ENCODE peak calls at places on chromosomes 1 and 21, in seven cellular contexts. M, L, Y, I, B, Z and U are unnamed samples.

GRCh38 chr1:150083907-150084306 is 16.3 kb downstream of the VPS45 start:
- DNase-seq in M (peak; percentile 36), L (no peak), Y (no peak), I (no peak), B (no peak), Z (no peak), U (no peak)

GRCh38 chr1:77905603-77906002 is 17.2 kb downstream of the NEXN start:
- DNase-seq in M (no peak), L (no peak), Y (no peak), I (no peak), B (no peak), Z (no peak), U (no peak)

GRCh38 chr1:170660874-170661645 is 2.9 kb upstream of the PRRX1 start:
- DNase-seq in M (peak; percentile 42), L (peak; percentile 60), Y (no peak), I (no peak), B (no peak), Z (peak; percentile 81), U (peak; percentile 21)

GRCh38 chr1:89567797-89568196 is 43.2 kb downstream of the LRRC8B start:
- DNase-seq in M (no peak), L (no peak), Y (no peak), I (no peak), B (no peak), Z (no peak), U (no peak)

GRCh38 chr21:35855463-35855862 is 204.9 kb downstream of the SETD4 start:
- DNase-seq in M (no peak), L (no peak), Y (no peak), I (no peak), B (no peak), Z (no peak), U (peak; percentile 74)

GRCh38 chr1:183025782-183026774 is 2.9 kb downstream of the LAMC1 start:
- DNase-seq in M (peak; percentile 50), L (no peak), Y (no peak), I (no peak), B (no peak), Z (peak; percentile 66), U (no peak)

GRCh38 chr1:9181990-9182783 is 52.4 kb upstream of the H6PD start:
- DNase-seq in M (no peak), L (no peak), Y (no peak), I (no peak), B (no peak), Z (peak; percentile 75), U (peak; percentile 64)

GRCh38 chr1:223706077-223706988 is 6.0 kb upstream of the CAPN2 start:
- DNase-seq in M (peak; percentile 89), L (no peak), Y (no peak), I (no peak), B (peak; percentile 92), Z (peak; percentile 95), U (peak; percentile 22)

GRCh38 chr1:39799770-39800470 is 11.3 kb upstream of the BMP8B start:
- DNase-seq in M (peak; percentile 84), L (peak; percentile 82), Y (peak; percentile 65), I (peak; percentile 84), B (peak; percentile 33), Z (peak; percentile 50), U (peak; percentile 35)

GRCh38 chr1:59505596-59506028 is 208.7 kb downstream of the FGGY start:
- DNase-seq in M (peak; percentile 74), L (no peak), Y (no peak), I (no peak), B (no peak), Z (no peak), U (no peak)

GRCh38 chr21:40640427-40640826 is 206.5 kb downstream of the DSCAM start:
- DNase-seq in M (no peak), L (no peak), Y (no peak), I (no peak), B (no peak), Z (no peak), U (no peak)

GRCh38 chr1:8095584-8095983 is 69.5 kb upstream of the ERRFI1 start:
- DNase-seq in M (no peak), L (no peak), Y (no peak), I (no peak), B (no peak), Z (no peak), U (peak; percentile 37)

GRCh38 chr1:53625049-53625448 is 113.9 kb downstream of the GLIS1 start:
- DNase-seq in M (peak; percentile 44), L (peak; percentile 65), Y (no peak), I (peak; percentile 23), B (no peak), Z (peak; percentile 58), U (no peak)

GRCh38 chr1:107897428-107898339 is 67.3 kb downstream of the VAV3 start:
- DNase-seq in M (no peak), L (no peak), Y (no peak), I (no peak), B (no peak), Z (no peak), U (peak; percentile 20)

GRCh38 chr21:15400905-15401304 is 328.9 kb upstream of the USP25 start:
- DNase-seq in M (peak; percentile 21), L (no peak), Y (no peak), I (no peak), B (no peak), Z (no peak), U (peak; percentile 2)

GRCh38 chr1:234998174-234998741 is 130.4 kb downstream of the TOMM20 start:
- DNase-seq in M (peak; percentile 65), L (peak; percentile 83), Y (peak; percentile 40), I (peak; percentile 78), B (no peak), Z (no peak), U (peak; percentile 80)

GRCh38 chr1:55833452-55834160 is 618.4 kb upstream of the USP24 start:
- DNase-seq in M (peak; percentile 89), L (no peak), Y (no peak), I (no peak), B (peak; percentile 81), Z (peak; percentile 81), U (no peak)

DNA sequence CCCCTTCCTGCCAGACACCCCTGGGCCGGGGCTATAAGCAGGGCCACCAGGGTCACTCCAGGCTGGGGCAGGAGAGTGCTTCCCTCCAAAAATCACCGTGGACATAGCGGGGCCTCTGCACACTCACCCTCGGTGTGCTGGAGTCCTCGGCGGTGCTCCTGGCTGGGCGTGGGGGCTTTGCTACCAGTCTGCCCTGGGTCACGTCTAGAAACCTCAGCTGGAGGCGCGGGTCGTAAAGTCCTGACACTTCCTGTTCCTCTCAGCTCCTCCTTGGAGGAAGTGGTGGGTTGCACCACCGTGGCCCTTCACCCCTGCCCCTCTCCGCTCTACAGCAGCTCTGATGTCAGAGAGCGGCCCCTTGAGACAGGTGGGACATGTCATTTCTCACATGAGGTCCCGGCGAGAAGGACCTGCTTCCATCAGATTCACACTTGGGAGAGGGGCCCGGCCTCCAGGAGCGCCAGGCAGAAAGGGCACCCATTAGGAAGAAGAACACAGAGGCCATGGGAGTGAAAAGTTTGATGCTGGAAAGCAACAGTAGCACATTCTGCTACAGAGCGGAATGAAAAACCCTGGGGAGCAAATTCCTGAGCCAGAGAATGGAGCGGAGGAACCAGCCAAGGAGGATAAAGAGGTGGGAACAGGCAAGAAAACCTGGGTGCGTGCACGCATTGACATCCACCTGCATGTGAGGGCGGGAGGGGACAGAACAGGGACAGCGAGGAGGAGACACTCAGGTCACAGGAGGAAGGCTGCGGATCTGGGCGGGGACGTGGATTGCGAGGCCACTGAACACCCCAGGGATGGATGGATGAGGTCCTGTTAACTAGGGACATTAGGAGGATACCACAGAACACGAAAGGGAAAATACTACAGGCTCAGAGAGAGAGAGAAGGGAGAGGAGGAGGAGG is at the start of gene ITGB2:
- DNase-seq in M (no peak), L (peak; percentile 74), Y (no peak), I (peak; percentile 88), B (no peak), Z (no peak), U (no peak)
- H3K4me3 ChIP-seq in M (no peak within 1 kb of the TSS), L (peak within 1 kb of the TSS; percentile 46), Y (no peak within 1 kb of the TSS), I (peak within 1 kb of the TSS; percentile 1), B (no peak within 1 kb of the TSS), Z (no peak within 1 kb of the TSS), U (no peak within 1 kb of the TSS)

GRCh38 chr1:200041337-200042118 is 14.0 kb downstream of the NR5A2 start:
- DNase-seq in M (no peak), L (no peak), Y (no peak), I (no peak), B (no peak), Z (no peak), U (peak; percentile 30)
- H3K4me3 ChIP-seq in M (no peak overlapping the region), L (peak overlapping the region; percentile 63), Y (peak overlapping the region; percentile 68), I (peak overlapping the region; percentile 52), B (no peak overlapping the region), Z (no peak overlapping the region), U (peak overlapping the region; percentile 66)

GRCh38 chr1:35884934-35885333 is 1.9 kb downstream of the AGO1 start:
- DNase-seq in M (no peak), L (no peak), Y (no peak), I (no peak), B (no peak), Z (no peak), U (no peak)

GRCh38 chr1:35886606-35887431 is 3.8 kb downstream of the AGO1 start:
- DNase-seq in M (peak; percentile 19), L (no peak), Y (no peak), I (no peak), B (no peak), Z (no peak), U (peak; percentile 44)

GRCh38 chr1:35887508-35887907 is 4.5 kb downstream of the AGO1 start:
- DNase-seq in M (no peak), L (no peak), Y (no peak), I (no peak), B (no peak), Z (no peak), U (no peak)

GRCh38 chr1:35885961-35886558 is 3.1 kb downstream of the AGO1 start:
- DNase-seq in M (no peak), L (no peak), Y (no peak), I (no peak), B (no peak), Z (peak; percentile 15), U (no peak)

DNA sequence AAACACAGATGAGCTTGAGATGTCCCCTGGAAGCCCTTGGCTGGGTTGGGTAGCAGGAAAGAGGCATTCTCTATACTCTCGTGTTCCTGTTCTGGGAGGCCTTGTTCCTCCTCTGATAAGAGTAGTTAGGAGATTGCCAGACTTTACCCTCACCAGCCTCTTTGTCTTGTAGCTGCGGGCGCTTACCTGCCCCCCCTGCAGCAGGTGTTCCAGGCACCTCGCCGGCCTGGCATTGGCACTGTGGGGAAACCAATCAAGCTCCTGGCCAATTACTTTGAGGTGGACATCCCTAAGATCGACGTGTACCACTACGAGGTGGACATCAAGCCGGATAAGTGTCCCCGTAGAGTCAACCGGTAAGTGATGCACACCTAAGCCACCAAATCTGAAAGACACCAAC is 5.2 kb downstream of the AGO1 start:
- DNase-seq in M (no peak), L (no peak), Y (no peak), I (no peak), B (no peak), Z (no peak), U (no peak)
- H3K4me3 ChIP-seq in M (no peak overlapping the region), L (no peak overlapping the region), Y (no peak overlapping the region), I (no peak overlapping the region), B (no peak overlapping the region), Z (no peak overlapping the region), U (no peak overlapping the region)

DNA sequence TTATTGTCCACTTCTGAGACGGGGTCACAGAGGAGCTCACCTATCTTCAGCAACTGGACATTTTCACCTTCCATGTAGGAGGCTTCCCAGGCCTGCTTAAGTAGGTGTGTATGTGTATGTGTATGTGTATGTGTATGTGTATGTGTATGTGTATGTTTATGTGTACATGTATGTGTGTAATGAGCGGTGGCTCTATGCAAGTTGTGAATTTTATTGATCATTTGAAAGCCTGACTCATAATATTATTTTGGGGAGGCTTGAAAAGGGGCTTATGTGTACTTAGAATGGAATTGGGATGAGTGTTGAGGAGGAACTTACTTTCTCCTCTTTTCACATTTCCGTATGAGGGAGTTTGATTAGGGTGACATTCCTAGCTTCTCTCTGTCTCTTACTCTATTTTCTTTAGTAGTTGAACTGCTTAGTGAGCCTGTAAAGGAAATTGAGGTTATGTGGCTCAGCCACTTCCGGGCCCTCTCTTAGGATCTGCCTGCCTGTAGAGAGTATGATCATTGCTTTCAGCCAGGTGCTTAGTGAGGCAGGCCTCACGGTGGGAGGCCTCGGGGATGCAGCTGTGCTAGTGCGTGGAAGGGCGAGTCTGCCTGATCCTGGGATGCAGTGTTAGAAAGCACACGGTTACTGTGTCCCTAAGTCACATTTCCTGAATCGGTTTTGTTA is 61.0 kb downstream of the IER5 start:
- DNase-seq in M (no peak), L (no peak), Y (no peak), I (no peak), B (no peak), Z (no peak), U (no peak)
- H3K4me3 ChIP-seq in M (no peak overlapping the region), L (no peak overlapping the region), Y (no peak overlapping the region), I (no peak overlapping the region), B (no peak overlapping the region), Z (no peak overlapping the region), U (no peak overlapping the region)